ENCODE peak calls at places on chromosomes 4 and X, in seven cellular contexts. One of them, this sample, is unnamed.

GRCh38 chrX:155216940-155217450 is 735 bp downstream of the VBP1 start:
- DNase-seq in neural progenitor cell: peak
- DNase-seq in stimulated activated CD4-positive, alpha-beta T cell treated with anti-CD3 and anti-CD28 coated beads, Interleukin-2, amount 100 ng/mL, for 24 hours: no peak
- DNase-seq in GM04504: no peak
- DNase-seq in nucleus accumbens: no peak
- DNase-seq in T-helper 1 cell: no peak
- DNase-seq in activated CD4-positive, CD25-positive, alpha-beta regulatory T cell: no peak
- DNase-seq in this sample: no peak

GRCh38 chr4:71648448-71648847 is 135.4 kb downstream of the GC start:
- DNase-seq in neural progenitor cell: no peak
- DNase-seq in stimulated activated CD4-positive, alpha-beta T cell treated with anti-CD3 and anti-CD28 coated beads, Interleukin-2, amount 100 ng/mL, for 24 hours: no peak
- DNase-seq in GM04504: no peak
- DNase-seq in nucleus accumbens: no peak
- DNase-seq in T-helper 1 cell: no peak
- DNase-seq in activated CD4-positive, CD25-positive, alpha-beta regulatory T cell: no peak
- DNase-seq in this sample: no peak

GRCh38 chrX:2614911-2615310 is 76.2 kb upstream of the CD99 start:
- DNase-seq in neural progenitor cell: peak
- DNase-seq in stimulated activated CD4-positive, alpha-beta T cell treated with anti-CD3 and anti-CD28 coated beads, Interleukin-2, amount 100 ng/mL, for 24 hours: no peak
- DNase-seq in GM04504: peak
- DNase-seq in nucleus accumbens: no peak
- DNase-seq in T-helper 1 cell: no peak
- DNase-seq in activated CD4-positive, CD25-positive, alpha-beta regulatory T cell: no peak
- DNase-seq in this sample: no peak

GRCh38 chr4:149605601-149606378 is 209.9 kb downstream of the IQCM start:
- DNase-seq in neural progenitor cell: no peak
- DNase-seq in stimulated activated CD4-positive, alpha-beta T cell treated with anti-CD3 and anti-CD28 coated beads, Interleukin-2, amount 100 ng/mL, for 24 hours: no peak
- DNase-seq in GM04504: peak
- DNase-seq in nucleus accumbens: no peak
- DNase-seq in T-helper 1 cell: no peak
- DNase-seq in activated CD4-positive, CD25-positive, alpha-beta regulatory T cell: no peak
- DNase-seq in this sample: no peak

GRCh38 chrX:31209005-31209612 is 137.3 kb upstream of the FTHL17 start:
- DNase-seq in neural progenitor cell: no peak
- DNase-seq in stimulated activated CD4-positive, alpha-beta T cell treated with anti-CD3 and anti-CD28 coated beads, Interleukin-2, amount 100 ng/mL, for 24 hours: no peak
- DNase-seq in GM04504: no peak
- DNase-seq in nucleus accumbens: no peak
- DNase-seq in T-helper 1 cell: no peak
- DNase-seq in activated CD4-positive, CD25-positive, alpha-beta regulatory T cell: no peak
- DNase-seq in this sample: no peak

GRCh38 chr4:170071196-170071595 is 18.6 kb downstream of the AADAT start:
- DNase-seq in neural progenitor cell: no peak
- DNase-seq in stimulated activated CD4-positive, alpha-beta T cell treated with anti-CD3 and anti-CD28 coated beads, Interleukin-2, amount 100 ng/mL, for 24 hours: no peak
- DNase-seq in GM04504: no peak
- DNase-seq in nucleus accumbens: no peak
- DNase-seq in T-helper 1 cell: no peak
- DNase-seq in activated CD4-positive, CD25-positive, alpha-beta regulatory T cell: no peak
- DNase-seq in this sample: no peak

GRCh38 chrX:96650023-96650422 is 34.6 kb upstream of the DIAPH2 start:
- DNase-seq in neural progenitor cell: no peak
- DNase-seq in stimulated activated CD4-positive, alpha-beta T cell treated with anti-CD3 and anti-CD28 coated beads, Interleukin-2, amount 100 ng/mL, for 24 hours: no peak
- DNase-seq in GM04504: no peak
- DNase-seq in nucleus accumbens: no peak
- DNase-seq in T-helper 1 cell: no peak
- DNase-seq in activated CD4-positive, CD25-positive, alpha-beta regulatory T cell: no peak
- DNase-seq in this sample: no peak

GRCh38 chr4:145531193-145531592 is 49.5 kb downstream of the SMAD1 start:
- DNase-seq in neural progenitor cell: no peak
- DNase-seq in stimulated activated CD4-positive, alpha-beta T cell treated with anti-CD3 and anti-CD28 coated beads, Interleukin-2, amount 100 ng/mL, for 24 hours: no peak
- DNase-seq in GM04504: no peak
- DNase-seq in nucleus accumbens: peak
- DNase-seq in T-helper 1 cell: no peak
- DNase-seq in activated CD4-positive, CD25-positive, alpha-beta regulatory T cell: no peak
- DNase-seq in this sample: no peak

GRCh38 chr4:87093443-87094123 is 126.8 kb downstream of the KLHL8 start:
- DNase-seq in neural progenitor cell: peak
- DNase-seq in stimulated activated CD4-positive, alpha-beta T cell treated with anti-CD3 and anti-CD28 coated beads, Interleukin-2, amount 100 ng/mL, for 24 hours: peak
- DNase-seq in GM04504: no peak
- DNase-seq in nucleus accumbens: no peak
- DNase-seq in T-helper 1 cell: peak
- DNase-seq in activated CD4-positive, CD25-positive, alpha-beta regulatory T cell: no peak
- DNase-seq in this sample: no peak

GRCh38 chr4:1964971-1965370 is 43.8 kb downstream of the NELFA start:
- DNase-seq in neural progenitor cell: no peak
- DNase-seq in stimulated activated CD4-positive, alpha-beta T cell treated with anti-CD3 and anti-CD28 coated beads, Interleukin-2, amount 100 ng/mL, for 24 hours: no peak
- DNase-seq in GM04504: no peak
- DNase-seq in nucleus accumbens: no peak
- DNase-seq in T-helper 1 cell: no peak
- DNase-seq in activated CD4-positive, CD25-positive, alpha-beta regulatory T cell: no peak
- DNase-seq in this sample: no peak

GRCh38 chr4:48175806-48176205 is 41.8 kb upstream of the TXK start:
- DNase-seq in neural progenitor cell: no peak
- DNase-seq in stimulated activated CD4-positive, alpha-beta T cell treated with anti-CD3 and anti-CD28 coated beads, Interleukin-2, amount 100 ng/mL, for 24 hours: no peak
- DNase-seq in GM04504: no peak
- DNase-seq in nucleus accumbens: no peak
- DNase-seq in T-helper 1 cell: no peak
- DNase-seq in activated CD4-positive, CD25-positive, alpha-beta regulatory T cell: no peak
- DNase-seq in this sample: no peak

GRCh38 chr4:54625391-54625790 is 32.4 kb upstream of the KIT start:
- DNase-seq in neural progenitor cell: no peak
- DNase-seq in stimulated activated CD4-positive, alpha-beta T cell treated with anti-CD3 and anti-CD28 coated beads, Interleukin-2, amount 100 ng/mL, for 24 hours: no peak
- DNase-seq in GM04504: peak
- DNase-seq in nucleus accumbens: no peak
- DNase-seq in T-helper 1 cell: no peak
- DNase-seq in activated CD4-positive, CD25-positive, alpha-beta regulatory T cell: no peak
- DNase-seq in this sample: no peak

GRCh38 chr4:7687796-7688195 is 251.9 kb downstream of the AFAP1 start:
- DNase-seq in neural progenitor cell: no peak
- DNase-seq in stimulated activated CD4-positive, alpha-beta T cell treated with anti-CD3 and anti-CD28 coated beads, Interleukin-2, amount 100 ng/mL, for 24 hours: no peak
- DNase-seq in GM04504: no peak
- DNase-seq in nucleus accumbens: no peak
- DNase-seq in T-helper 1 cell: no peak
- DNase-seq in activated CD4-positive, CD25-positive, alpha-beta regulatory T cell: no peak
- DNase-seq in this sample: no peak

GRCh38 chr4:77927991-77928925 is 65.6 kb downstream of the MRPL1 start:
- DNase-seq in neural progenitor cell: no peak
- DNase-seq in stimulated activated CD4-positive, alpha-beta T cell treated with anti-CD3 and anti-CD28 coated beads, Interleukin-2, amount 100 ng/mL, for 24 hours: no peak
- DNase-seq in GM04504: no peak
- DNase-seq in nucleus accumbens: no peak
- DNase-seq in T-helper 1 cell: no peak
- DNase-seq in activated CD4-positive, CD25-positive, alpha-beta regulatory T cell: no peak
- DNase-seq in this sample: no peak

GRCh38 chr4:101989551-101989950 is 199.0 kb downstream of the BANK1 start:
- DNase-seq in neural progenitor cell: no peak
- DNase-seq in stimulated activated CD4-positive, alpha-beta T cell treated with anti-CD3 and anti-CD28 coated beads, Interleukin-2, amount 100 ng/mL, for 24 hours: no peak
- DNase-seq in GM04504: no peak
- DNase-seq in nucleus accumbens: no peak
- DNase-seq in T-helper 1 cell: no peak
- DNase-seq in activated CD4-positive, CD25-positive, alpha-beta regulatory T cell: no peak
- DNase-seq in this sample: no peak

GRCh38 chr4:184383497-184384055 is 90.8 kb downstream of the IRF2 start:
- DNase-seq in neural progenitor cell: no peak
- DNase-seq in stimulated activated CD4-positive, alpha-beta T cell treated with anti-CD3 and anti-CD28 coated beads, Interleukin-2, amount 100 ng/mL, for 24 hours: no peak
- DNase-seq in GM04504: peak
- DNase-seq in nucleus accumbens: peak
- DNase-seq in T-helper 1 cell: no peak
- DNase-seq in activated CD4-positive, CD25-positive, alpha-beta regulatory T cell: no peak
- DNase-seq in this sample: no peak

GRCh38 chr4:126572264-126572663 is 1060.5 kb upstream of the INTU start:
- DNase-seq in neural progenitor cell: no peak
- DNase-seq in stimulated activated CD4-positive, alpha-beta T cell treated with anti-CD3 and anti-CD28 coated beads, Interleukin-2, amount 100 ng/mL, for 24 hours: no peak
- DNase-seq in GM04504: no peak
- DNase-seq in nucleus accumbens: no peak
- DNase-seq in T-helper 1 cell: no peak
- DNase-seq in activated CD4-positive, CD25-positive, alpha-beta regulatory T cell: no peak
- DNase-seq in this sample: no peak

GRCh38 chrX:41692162-41692749 is 3.5 kb downstream of the GPR34 start:
- DNase-seq in neural progenitor cell: no peak
- DNase-seq in stimulated activated CD4-positive, alpha-beta T cell treated with anti-CD3 and anti-CD28 coated beads, Interleukin-2, amount 100 ng/mL, for 24 hours: no peak
- DNase-seq in GM04504: peak
- DNase-seq in nucleus accumbens: no peak
- DNase-seq in T-helper 1 cell: no peak
- DNase-seq in activated CD4-positive, CD25-positive, alpha-beta regulatory T cell: no peak
- DNase-seq in this sample: no peak